ENCODE peak calls at places on chromosomes 12 and 14, in four cellular contexts. One of them, this sample, is unnamed.

GRCh38 chr12:66693901-66694513 is 15.1 kb upstream of the GRIP1 start:
- DNase-seq in right atrium auricular region: no peak
- DNase-seq in right lobe of liver: no peak
- DNase-seq in GM06990: no peak
- DNase-seq in this sample: no peak

GRCh38 chr12:93707836-93708235 is 30.7 kb downstream of the CRADD start:
- DNase-seq in right atrium auricular region: no peak
- DNase-seq in GM06990: no peak
- DNase-seq in right lobe of liver: no peak
- DNase-seq in this sample: no peak

GRCh38 chr12:44972746-44973421 is 78.0 kb downstream of the DBX2 start:
- DNase-seq in right atrium auricular region: no peak
- DNase-seq in right lobe of liver: no peak
- DNase-seq in GM06990: no peak
- DNase-seq in this sample: no peak

GRCh38 chr12:48956279-48957140 is 777 bp downstream of the ARF3 start:
- DNase-seq in right atrium auricular region: peak; percentile 91
- DNase-seq in right lobe of liver: peak; percentile 76
- DNase-seq in GM06990: no peak
- DNase-seq in this sample: peak; percentile 83

GRCh38 chr12:13082866-13083265 is 20.6 kb downstream of the GSG1 start:
- DNase-seq in right lobe of liver: no peak
- DNase-seq in right atrium auricular region: no peak
- DNase-seq in GM06990: no peak
- DNase-seq in this sample: no peak

GRCh38 chr14:79732911-79733310 is 478.4 kb downstream of the DIO2 start:
- DNase-seq in right lobe of liver: no peak
- DNase-seq in GM06990: no peak
- DNase-seq in right atrium auricular region: no peak
- DNase-seq in this sample: no peak

GRCh38 chr12:122505419-122506051 is 4.8 kb upstream of the ZCCHC8 start:
- DNase-seq in GM06990: no peak
- DNase-seq in right atrium auricular region: no peak
- DNase-seq in right lobe of liver: no peak
- DNase-seq in this sample: no peak

GRCh38 chr12:127079636-127080035 is 1187.3 kb upstream of the TMEM132C start:
- DNase-seq in right atrium auricular region: no peak
- DNase-seq in right lobe of liver: no peak
- DNase-seq in GM06990: no peak
- DNase-seq in this sample: no peak

GRCh38 chr12:5807538-5808219 is 137.4 kb downstream of the ANO2 start:
- DNase-seq in right atrium auricular region: no peak
- DNase-seq in GM06990: no peak
- DNase-seq in right lobe of liver: no peak
- DNase-seq in this sample: no peak

GRCh38 chr12:67720383-67720856 is 71.9 kb downstream of the DYRK2 start:
- DNase-seq in right lobe of liver: no peak
- DNase-seq in GM06990: no peak
- DNase-seq in right atrium auricular region: peak; percentile 65
- DNase-seq in this sample: no peak

GRCh38 chr14:74491952-74492351 is 1.2 kb downstream of the NPC2 start:
- DNase-seq in right lobe of liver: no peak
- DNase-seq in right atrium auricular region: no peak
- DNase-seq in GM06990: no peak
- DNase-seq in this sample: no peak

GRCh38 chr12:120264511-120265202 is 873 bp downstream of the PXN start:
- DNase-seq in right lobe of liver: no peak
- DNase-seq in right atrium auricular region: no peak
- DNase-seq in GM06990: no peak
- DNase-seq in this sample: no peak

DNA sequence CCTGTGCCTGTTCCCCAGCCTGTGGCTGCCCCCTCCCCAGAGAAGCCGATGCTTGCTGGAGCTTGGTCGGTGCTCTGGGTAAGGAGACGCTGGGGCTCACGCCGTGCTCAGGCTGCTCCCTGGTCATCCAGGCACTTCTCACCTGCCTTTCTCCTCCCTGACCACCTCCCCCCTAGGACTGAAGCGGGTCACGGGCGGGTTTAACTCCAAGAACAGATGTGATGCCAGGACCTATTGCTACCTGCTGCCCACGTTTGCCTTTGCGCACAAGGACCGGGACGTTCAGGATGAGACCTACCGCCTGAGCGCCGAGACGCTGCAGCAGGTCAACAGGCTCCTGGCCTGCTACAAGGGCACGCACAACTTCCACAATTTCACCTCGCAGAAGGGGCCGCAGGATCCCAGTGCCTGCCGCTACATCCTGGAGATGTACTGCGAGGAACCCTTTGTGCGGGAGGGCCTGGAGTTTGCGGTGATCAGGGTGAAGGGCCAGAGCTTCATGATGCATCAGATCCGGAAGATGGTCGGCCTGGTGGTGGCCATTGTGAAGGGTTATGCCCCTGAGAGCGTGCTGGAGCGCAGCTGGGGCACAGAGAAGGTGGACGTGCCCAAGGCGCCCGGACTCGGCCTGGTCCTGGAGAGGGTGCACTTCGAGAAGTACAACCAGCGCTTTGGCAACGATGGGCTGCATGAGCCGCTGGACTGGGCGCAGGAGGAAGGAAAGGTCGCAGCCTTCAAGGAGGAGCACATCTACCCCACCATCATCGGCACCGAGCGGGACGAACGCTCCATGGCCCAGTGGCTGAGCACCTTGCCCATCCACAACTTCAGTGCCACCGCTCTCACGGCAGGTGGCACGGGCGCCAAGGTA is 8.4 kb upstream of the EP400 start:
- DNase-seq in right lobe of liver: no peak
- DNase-seq in right atrium auricular region: no peak
- DNase-seq in GM06990: no peak
- DNase-seq in this sample: no peak
- H3K4me3 ChIP-seq in right lobe of liver: no peak overlapping the region
- H3K4me3 ChIP-seq in right atrium auricular region: no peak overlapping the region
- H3K4me3 ChIP-seq in GM06990: no peak overlapping the region
- H3K4me3 ChIP-seq in this sample: no peak overlapping the region

GRCh38 chr14:97602438-97603117 is 805.4 kb downstream of the VRK1 start:
- DNase-seq in right atrium auricular region: no peak
- DNase-seq in GM06990: no peak
- DNase-seq in right lobe of liver: no peak
- DNase-seq in this sample: peak; percentile 22
- H3K4me3 ChIP-seq in right atrium auricular region: no peak overlapping the region
- H3K4me3 ChIP-seq in GM06990: no peak overlapping the region
- H3K4me3 ChIP-seq in right lobe of liver: no peak overlapping the region
- H3K4me3 ChIP-seq in this sample: no peak overlapping the region

GRCh38 chr12:1473418-1473817 is 121.0 kb downstream of the FBXL14 start:
- DNase-seq in right lobe of liver: no peak
- DNase-seq in GM06990: peak; percentile 21
- DNase-seq in right atrium auricular region: no peak
- DNase-seq in this sample: no peak
- H3K4me3 ChIP-seq in right lobe of liver: no peak overlapping the region
- H3K4me3 ChIP-seq in GM06990: no peak overlapping the region
- H3K4me3 ChIP-seq in right atrium auricular region: no peak overlapping the region
- H3K4me3 ChIP-seq in this sample: no peak overlapping the region

GRCh38 chr14:76377675-76378074 is 1.7 kb downstream of the ESRRB start:
- DNase-seq in right atrium auricular region: no peak
- DNase-seq in GM06990: no peak
- DNase-seq in right lobe of liver: no peak
- DNase-seq in this sample: no peak
- H3K4me3 ChIP-seq in right atrium auricular region: no peak overlapping the region
- H3K4me3 ChIP-seq in GM06990: no peak overlapping the region
- H3K4me3 ChIP-seq in right lobe of liver: no peak overlapping the region
- H3K4me3 ChIP-seq in this sample: no peak overlapping the region

This sample was measured in mucosa of descending colon.